ENCODE peak calls at places on chromosomes 2 and 18, in eight cellular contexts. U, L, O, V, Z, Q, B and J are unnamed samples.

GRCh38 chr2:38120829-38121228 is 44.9 kb upstream of the CYP1B1 start:
- DNase-seq in B (no peak), V (no peak), Q (no peak), L (no peak), O (no peak), Z (no peak), U (no peak), J (no peak)

GRCh38 chr2:229235136-229235914 is 35.8 kb downstream of the PID1 start:
- DNase-seq in B (no peak), V (peak), U (no peak), Q (no peak), Z (no peak), O (no peak), L (peak), J (no peak)

GRCh38 chr2:9666306-9666705 is 35.5 kb upstream of the YWHAQ start:
- DNase-seq in L (no peak), Z (no peak), B (no peak), O (no peak), Q (no peak), U (no peak), V (no peak), J (no peak)

GRCh38 chr2:68318686-68319396 is 908 bp downstream of the CNRIP1 start:
- DNase-seq in B (no peak), Q (no peak), Z (no peak), L (no peak), U (no peak), V (peak), O (peak), J (no peak)

GRCh38 chr2:55732854-55733253 is 39.2 kb upstream of the PNPT1 start:
- DNase-seq in Q (no peak), Z (no peak), U (no peak), O (no peak), B (no peak), L (no peak), V (no peak), J (no peak)

GRCh38 chr2:100482741-100483140 is 12.5 kb downstream of the NMS start:
- DNase-seq in B (peak), V (no peak), U (no peak), L (no peak), Z (no peak), Q (no peak), O (no peak), J (peak)

GRCh38 chr2:175576875-175577274 is 395.4 kb upstream of the ATP5MC3 start:
- DNase-seq in U (no peak), L (no peak), Q (no peak), V (no peak), B (no peak), O (no peak), Z (no peak), J (no peak)

GRCh38 chr2:170764880-170765261 is 5.3 kb upstream of the ERICH2 start:
- DNase-seq in Z (no peak), O (no peak), L (no peak), Q (no peak), V (no peak), B (no peak), U (no peak), J (no peak)

GRCh38 chr2:105912081-105912480 is 167.4 kb downstream of the NCK2 start:
- DNase-seq in B (no peak), L (peak), Q (no peak), O (no peak), Z (no peak), V (no peak), U (no peak), J (no peak)

GRCh38 chr2:241739651-241740050 is 5.2 kb downstream of the D2HGDH start:
- DNase-seq in B (no peak), L (peak), Q (no peak), V (peak), Z (no peak), U (no peak), O (no peak), J (no peak)

GRCh38 chr2:66494708-66495107 is 59.8 kb downstream of the MEIS1 start:
- DNase-seq in L (peak), Q (peak), Z (peak), B (no peak), V (peak), O (no peak), U (peak), J (no peak)

GRCh38 chr2:74542978-74543377 is 10.8 kb downstream of the LOXL3 start:
- DNase-seq in O (no peak), U (no peak), Q (no peak), L (no peak), Z (no peak), V (no peak), B (no peak), J (no peak)
- H3K4me3 ChIP-seq in O (no peak), U (no peak), Q (no peak), L (no peak), Z (no peak), V (no peak), B (no peak), J (no peak)

DNA sequence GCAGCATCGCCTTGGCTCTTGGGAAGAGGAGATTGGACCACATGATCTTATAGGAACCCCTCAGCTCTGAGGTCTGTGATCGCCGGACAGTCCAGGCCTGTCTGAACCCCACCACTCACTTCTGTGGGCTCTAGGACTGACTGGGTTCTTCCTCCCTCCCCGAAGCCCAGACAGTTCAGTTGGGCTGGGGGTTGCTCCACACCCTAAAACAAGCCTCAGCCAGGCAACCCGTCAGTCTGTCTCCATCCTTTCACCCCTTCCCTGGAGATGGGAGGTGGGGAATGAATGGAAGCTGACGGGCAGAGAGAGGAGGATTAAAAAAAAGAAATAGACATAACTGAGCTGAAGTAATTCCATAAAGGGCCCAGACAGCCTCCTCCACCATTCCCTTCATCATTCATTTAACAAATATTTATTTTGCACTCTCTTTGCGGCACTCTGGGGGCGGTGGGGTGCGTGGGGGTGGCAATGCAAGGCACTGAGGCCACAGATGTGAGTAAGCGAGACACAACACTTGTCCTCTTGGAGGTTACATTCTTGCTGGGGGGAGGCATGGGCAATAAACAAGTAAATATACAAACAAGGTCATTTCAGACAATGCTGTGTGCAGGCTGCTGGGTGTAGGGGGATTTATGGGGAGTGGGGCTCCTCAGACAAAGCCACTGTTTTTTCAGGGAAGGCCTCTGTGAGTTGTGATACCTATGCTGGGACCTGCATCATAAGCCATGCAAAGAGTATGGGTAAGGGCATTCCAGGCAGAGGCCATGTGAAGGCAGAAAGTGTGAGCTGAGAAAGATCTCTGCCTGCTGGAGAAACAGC is 12.9 kb downstream of the WNT10A start:
- DNase-seq in B (no peak), Z (no peak), O (peak), V (no peak), Q (no peak), U (no peak), L (no peak), J (no peak)
- H3K4me3 ChIP-seq in B (no peak), Z (no peak), O (peak), V (no peak), Q (peak), U (peak), L (peak), J (peak)

DNA sequence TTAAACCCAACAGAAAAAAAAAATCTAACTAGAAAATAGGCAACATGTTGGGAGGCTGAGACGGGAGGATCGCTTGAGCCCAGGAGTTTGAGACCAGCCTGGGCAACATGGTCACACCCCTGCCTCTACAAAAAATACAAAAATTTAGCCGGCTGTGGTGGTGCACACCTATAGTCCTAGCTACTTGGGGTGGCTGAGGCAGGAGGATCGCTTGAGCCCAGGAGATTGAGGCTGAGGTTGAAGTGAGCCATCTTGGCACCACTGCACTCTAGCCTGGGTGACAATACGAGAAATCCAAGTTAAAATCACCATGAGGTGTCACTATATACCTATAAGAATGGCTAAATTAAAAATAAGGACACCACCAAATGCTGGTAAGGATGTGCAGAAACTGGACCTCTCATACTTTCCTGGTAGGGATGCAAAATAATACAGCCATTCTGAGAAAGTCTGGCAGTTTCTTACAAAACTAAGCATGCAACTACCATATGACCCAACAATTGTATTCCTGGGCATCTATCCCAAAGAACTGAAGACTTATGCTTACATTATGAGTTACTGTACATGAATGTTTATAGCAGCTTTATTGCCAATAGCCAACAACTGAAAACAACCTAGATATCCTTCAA is 2.2 kb downstream of the SEPTIN10 start:
- DNase-seq in L (peak), Q (no peak), V (peak), Z (peak), O (no peak), U (no peak), B (no peak), J (no peak)
- H3K4me3 ChIP-seq in L (peak), Q (peak), V (peak), Z (no peak), O (peak), U (no peak), B (no peak), J (peak)

DNA sequence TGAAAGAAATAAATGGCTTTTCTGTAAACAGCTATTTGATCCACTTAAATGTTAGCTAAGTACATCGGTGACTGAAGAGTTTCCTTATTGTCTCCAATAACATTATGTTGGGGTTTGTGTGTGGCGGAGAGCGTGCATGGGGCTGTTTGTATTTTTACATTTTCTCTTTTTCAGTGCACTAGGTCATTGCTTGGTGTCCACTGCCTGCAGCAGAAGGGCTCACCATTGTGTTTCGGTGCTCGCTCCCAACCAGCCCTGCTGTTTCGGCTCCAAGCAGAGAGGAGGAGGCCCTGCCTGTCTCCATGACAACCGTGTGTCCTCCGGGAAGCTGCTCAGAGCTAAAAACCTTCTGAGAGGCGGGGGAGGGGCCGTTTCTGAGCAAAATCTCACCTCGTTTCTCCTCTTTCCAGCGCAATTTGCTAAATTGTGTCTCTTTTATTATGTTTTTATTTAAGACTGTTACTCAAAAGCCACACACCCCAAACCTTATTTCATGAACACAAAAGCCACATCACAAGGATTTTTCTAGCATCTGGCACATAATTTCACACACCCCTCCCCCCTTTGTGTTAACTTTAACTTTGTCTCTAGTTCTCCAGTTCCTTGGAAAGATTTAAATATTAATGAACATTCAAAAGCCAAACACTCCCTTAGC is 112.8 kb upstream of the SLC38A11 start:
- DNase-seq in V (peak), Q (no peak), U (no peak), O (no peak), B (no peak), Z (no peak), L (peak), J (no peak)
- H3K4me3 ChIP-seq in V (peak), Q (no peak), U (no peak), O (peak), B (no peak), Z (no peak), L (no peak), J (no peak)

GRCh38 chr18:37252854-37253396 is 312.7 kb downstream of the CELF4 start:
- DNase-seq in Z (no peak), V (no peak), Q (no peak), O (no peak), U (no peak), L (no peak), B (no peak), J (no peak)

GRCh38 chr18:37252342-37252741 is 313.3 kb downstream of the CELF4 start:
- DNase-seq in O (no peak), Q (no peak), L (no peak), Z (no peak), B (no peak), U (no peak), V (no peak), J (no peak)

GRCh38 chr18:37254256-37254880 is 311.2 kb downstream of the CELF4 start:
- DNase-seq in V (no peak), O (no peak), U (no peak), Z (no peak), L (no peak), B (no peak), Q (no peak), J (no peak)

GRCh38 chr18:37254973-37255372 is 310.6 kb downstream of the CELF4 start:
- DNase-seq in Z (no peak), V (no peak), B (no peak), L (no peak), Q (no peak), U (no peak), O (no peak), J (no peak)

GRCh38 chr18:37253424-37254255 is 312.0 kb downstream of the CELF4 start:
- DNase-seq in Q (no peak), B (peak), Z (no peak), O (no peak), L (peak), V (no peak), U (no peak), J (no peak)
- H3K4me3 ChIP-seq in Q (peak), B (peak), Z (no peak), O (peak), L (peak), V (peak), U (no peak), J (no peak)

GRCh38 chr2:112793449-112793978 is 9.2 kb upstream of the IL1A start:
- DNase-seq in B (no peak), O (no peak), L (peak), Q (no peak), Z (no peak), V (peak), U (peak), J (no peak)

GRCh38 chr2:112794131-112794733 is 9.9 kb upstream of the IL1A start:
- DNase-seq in O (no peak), V (peak), U (peak), L (peak), Q (peak), Z (peak), B (peak), J (no peak)

GRCh38 chr2:112795720-112796119 is 11.4 kb upstream of the IL1A start:
- DNase-seq in V (no peak), B (no peak), L (peak), U (no peak), O (no peak), Z (no peak), Q (no peak), J (no peak)

GRCh38 chr2:112791693-112792230 is 7.5 kb upstream of the IL1A start:
- DNase-seq in B (no peak), Q (no peak), U (no peak), O (no peak), L (no peak), V (no peak), Z (no peak), J (no peak)

DNA sequence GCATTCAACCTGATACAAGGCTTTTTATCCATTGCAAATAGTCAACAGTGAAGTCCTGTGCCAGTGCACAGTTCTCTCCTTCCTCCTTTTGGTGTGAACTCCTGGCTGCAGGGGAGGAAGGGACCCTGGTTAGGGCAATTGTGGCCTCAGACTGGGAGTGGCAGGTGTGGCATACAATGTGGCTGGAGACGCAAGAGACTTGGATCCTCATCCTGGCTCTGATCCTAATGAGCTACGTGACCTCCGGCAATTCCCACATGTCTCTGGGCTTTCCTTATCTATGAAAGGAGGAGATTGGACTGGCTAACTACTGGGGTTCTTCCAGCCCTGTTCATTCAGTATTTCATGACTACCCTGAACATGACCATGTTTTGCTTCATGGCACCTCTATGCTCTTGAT is 10.5 kb upstream of the IL1A start:
- DNase-seq in B (no peak), O (no peak), Z (no peak), Q (no peak), U (peak), V (no peak), L (no peak), J (no peak)
- H3K4me3 ChIP-seq in B (no peak), O (no peak), Z (no peak), Q (no peak), U (no peak), V (no peak), L (no peak), J (no peak)

DNA sequence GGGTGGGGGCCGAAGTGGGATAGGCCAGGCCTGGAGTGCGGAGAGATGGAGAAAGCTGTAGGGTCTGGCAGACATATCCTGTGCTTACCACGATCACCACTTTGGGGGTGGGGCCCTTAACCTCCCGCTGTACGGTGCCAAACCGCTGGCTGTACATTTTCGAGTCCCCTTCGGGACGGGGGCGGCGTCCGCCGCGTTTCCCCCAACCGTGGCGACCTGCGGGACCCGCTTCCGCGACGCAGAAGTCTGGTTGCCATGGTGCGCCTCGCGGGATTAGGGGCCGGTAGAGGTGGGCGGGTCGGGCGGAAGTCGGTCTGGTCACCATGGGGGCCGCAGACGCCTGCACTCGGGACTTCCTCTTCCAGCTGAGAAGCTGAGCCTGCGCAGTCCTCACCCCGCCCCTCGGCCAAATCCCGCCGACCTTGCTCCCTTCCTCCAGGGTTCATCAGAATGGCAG is at the start of gene CFAP53:
- DNase-seq in Z (peak), U (peak), V (peak), B (no peak), L (peak), Q (peak), O (peak), J (no peak)
- H3K4me3 ChIP-seq in Z (peak), U (peak), V (peak), B (no peak), L (peak), Q (peak), O (peak), J (peak)

GRCh38 chr2:189210250-189211075 is 30.9 kb upstream of the COL5A2 start:
- DNase-seq in Q (peak), L (peak), V (peak), Z (peak), O (peak), U (no peak), B (peak), J (no peak)
- H3K4me3 ChIP-seq in Q (peak), L (no peak), V (no peak), Z (peak), O (peak), U (no peak), B (no peak), J (peak)